ENCODE peak calls at places on chromosomes 4 and X, in six cellular contexts. I is EH; X is astrocyte of the spinal cord; E is NCI-H524; R is activated CD4-positive, alpha-beta T cell treated with anti-CD3 and anti-CD28 coated beads, Interleukin-2, amount 10 ng/mL, durations not matched to agents 7 days and 5 days; D is GDM1. N is an unnamed sample.

GRCh38 chr4:98516042-98516440 is 142.4 kb downstream of the TSPAN5 start:
- DNase-seq in X (peak), R (no peak), E (no peak), I (peak), D (no peak), N (no peak)

GRCh38 chrX:48505481-48505880 is 3.3 kb upstream of the PORCN start:
- DNase-seq in E (no peak), D (no peak), X (no peak), R (no peak), I (no peak), N (no peak)

GRCh38 chrX:124902953-124903352 is 416.7 kb upstream of the TEX13C start:
- DNase-seq in D (no peak), X (no peak), I (no peak), E (peak), R (no peak), N (no peak)

GRCh38 chrX:73398185-73398914 is 48.5 kb upstream of the CDX4 start:
- DNase-seq in R (no peak), I (no peak), X (no peak), E (no peak), D (no peak), N (no peak)

GRCh38 chrX:323721-324628 is 5.4 kb upstream of the GTPBP6 start:
- DNase-seq in R (peak), I (peak), D (no peak), E (no peak), X (peak), N (peak)

GRCh38 chrX:8043546-8043945 is 116.3 kb upstream of the PNPLA4 start:
- DNase-seq in X (no peak), E (no peak), D (no peak), R (no peak), I (no peak), N (no peak)

GRCh38 chrX:108735680-108736508 is 469 bp downstream of the IRS4 start:
- DNase-seq in D (no peak), E (peak), X (peak), R (no peak), I (peak), N (no peak)

GRCh38 chrX:17854521-17854920 is 6.6 kb downstream of the RAI2 start:
- DNase-seq in D (no peak), R (no peak), X (no peak), E (no peak), I (no peak), N (no peak)

GRCh38 chr4:10108818-10109783 is 7.5 kb downstream of the WDR1 start:
- DNase-seq in I (no peak), X (no peak), E (no peak), R (no peak), D (no peak), N (peak)

GRCh38 chr4:113990886-113991285 is 11.4 kb upstream of the ARSJ start:
- DNase-seq in D (no peak), R (no peak), I (no peak), E (no peak), X (no peak), N (no peak)

GRCh38 chr4:2303686-2304320 is 41.9 kb upstream of the MXD4 start:
- DNase-seq in R (no peak), E (no peak), X (no peak), I (no peak), D (no peak), N (peak)

GRCh38 chr4:140234697-140235060 is 80.7 kb upstream of the MAML3 start:
- DNase-seq in D (no peak), E (no peak), I (no peak), X (no peak), R (no peak), N (no peak)

GRCh38 chrX:68894513-68895338 is 65.9 kb downstream of the EFNB1 start:
- DNase-seq in I (peak), R (peak), E (peak), D (peak), X (peak), N (peak)

GRCh38 chrX:154490021-154490413 is 412 bp downstream of the SLC10A3 start:
- DNase-seq in D (no peak), E (peak), I (peak), R (peak), X (peak), N (peak)

GRCh38 chr4:21113496-21114213 is 413.4 kb downstream of the PACRGL start:
- DNase-seq in X (peak), R (no peak), D (no peak), I (peak), E (no peak), N (no peak)

GRCh38 chr4:42396361-42397255 is 680 bp upstream of the SHISA3 start:
- DNase-seq in X (peak), D (no peak), R (no peak), I (no peak), E (no peak), N (no peak)

GRCh38 chr4:127103723-127104122 is 529.0 kb upstream of the INTU start:
- DNase-seq in R (no peak), D (no peak), E (no peak), X (no peak), I (no peak), N (no peak)

GRCh38 chr4:110164856-110165255 is 33.6 kb downstream of the ELOVL6 start:
- DNase-seq in E (no peak), I (no peak), X (no peak), D (no peak), R (peak), N (no peak)

GRCh38 chrX:41445781-41446358 is 1.3 kb upstream of the NYX start:
- DNase-seq in I (no peak), E (no peak), D (no peak), R (no peak), X (no peak), N (no peak)

GRCh38 chr4:107071108-107071507 is 35.0 kb upstream of the DKK2 start:
- DNase-seq in X (no peak), D (no peak), I (no peak), R (no peak), E (no peak), N (no peak)

GRCh38 chrX:100447563-100448397 is 37.7 kb upstream of the PCDH19 start:
- DNase-seq in X (peak), D (no peak), I (peak), E (peak), R (peak), N (peak)

GRCh38 chrX:119942831-119943184 is 743 bp downstream of the NKAP start:
- DNase-seq in X (no peak), D (no peak), R (peak), E (no peak), I (no peak), N (no peak)

GRCh38 chrX:42751573-42751972 is 26.4 kb downstream of the PPP1R2C start:
- DNase-seq in R (no peak), E (no peak), I (peak), X (no peak), D (no peak), N (no peak)

GRCh38 chrX:31461266-31461665 is 389.4 kb upstream of the FTHL17 start:
- DNase-seq in R (no peak), X (no peak), E (no peak), D (no peak), I (no peak), N (no peak)

GRCh38 chrX:110683925-110684324 is 111.7 kb downstream of the CHRDL1 start:
- DNase-seq in X (no peak), I (no peak), D (no peak), R (no peak), E (no peak), N (no peak)

GRCh38 chr4:68218044-68218443 is 27.4 kb downstream of the TMPRSS11B start:
- DNase-seq in X (peak), I (no peak), E (no peak), R (no peak), D (no peak), N (no peak)

GRCh38 chrX:49001521-49002090 is 458 bp downstream of the GRIPAP1 start:
- DNase-seq in D (peak), X (peak), I (peak), R (peak), E (peak), N (peak)

GRCh38 chrX:38919853-38920528 is 118.7 kb downstream of the MID1IP1 start:
- DNase-seq in E (no peak), X (no peak), R (no peak), D (no peak), I (no peak), N (no peak)

GRCh38 chr4:1981251-1982055 is 27.3 kb downstream of the NELFA start:
- DNase-seq in I (peak), E (no peak), D (no peak), X (peak), R (no peak), N (peak)

GRCh38 chrX:13463608-13464007 is 105.8 kb upstream of the EGFL6 start:
- DNase-seq in R (no peak), I (peak), D (no peak), E (peak), X (peak), N (peak)

GRCh38 chr4:99378876-99379275 is 26.3 kb upstream of the ADH1C start:
- DNase-seq in R (no peak), D (no peak), E (no peak), X (no peak), I (no peak), N (no peak)

GRCh38 chr4:157204634-157205244 is 15.8 kb upstream of the GRIA2 start:
- DNase-seq in R (peak), I (peak), D (no peak), X (no peak), E (no peak), N (peak)

N was measured in transverse colon.